ENCODE peak calls at places on chromosomes 5 and 9, in four cellular contexts. Q is stomach, V is body of pancreas, E is tibial artery. D is an unnamed sample.

GRCh38 chr9:126513159-126514036 is 100.3 kb upstream of the LMX1B start:
- DNase-seq in E (peak), Q (no peak), V (no peak), D (no peak)

GRCh38 chr5:178387856-178388190 is 155.2 kb upstream of the PHYKPL start:
- DNase-seq in E (peak), V (no peak), Q (peak), D (no peak)

GRCh38 chr5:168943999-168944398 is 356.9 kb downstream of the SLIT3 start:
- DNase-seq in E (no peak), Q (no peak), V (no peak), D (no peak)

GRCh38 chr5:179330186-179330900 is 14.9 kb downstream of the ADAMTS2 start:
- DNase-seq in V (no peak), E (no peak), Q (no peak), D (no peak)

GRCh38 chr9:113302792-113303418 is at the start of gene RNF183:
- DNase-seq in Q (peak), E (no peak), V (no peak), D (no peak)

GRCh38 chr5:158406884-158407790 is 548.2 kb upstream of the CLINT1 start:
- DNase-seq in V (no peak), Q (no peak), E (no peak), D (no peak)

GRCh38 chr5:151805414-151806225 is 33.9 kb downstream of the G3BP1 start:
- DNase-seq in V (peak), Q (no peak), E (no peak), D (no peak)

GRCh38 chr9:15612962-15613361 is 60.1 kb downstream of the CCDC171 start:
- DNase-seq in E (no peak), Q (no peak), V (no peak), D (no peak)

GRCh38 chr5:74919487-74919886 is 53.3 kb upstream of the FAM169A start:
- DNase-seq in V (peak), Q (no peak), E (no peak), D (peak)

GRCh38 chr9:134738869-134739659 is 97.5 kb downstream of the COL5A1 start:
- DNase-seq in Q (peak), E (peak), V (peak), D (peak)

GRCh38 chr9:70995511-70995910 is 125.9 kb downstream of the TRPM3 start:
- DNase-seq in E (no peak), V (no peak), Q (no peak), D (no peak)

GRCh38 chr5:86030753-86031152 is 587.0 kb upstream of the COX7C start:
- DNase-seq in V (no peak), E (no peak), Q (no peak), D (no peak)

GRCh38 chr5:109688647-109688998 is 1.1 kb upstream of the MAN2A1 start:
- DNase-seq in V (peak), Q (no peak), E (no peak), D (no peak)

GRCh38 chr9:35193762-35194161 is 32.0 kb downstream of the UNC13B start:
- DNase-seq in E (no peak), Q (no peak), V (no peak), D (no peak)
- TF ChIP-seq CTCF in E (no peak), Q (no peak), V (no peak), D (no peak)

GRCh38 chr5:7882926-7883325 is 14.0 kb downstream of the MTRR start:
- DNase-seq in V (no peak), E (no peak), Q (no peak), D (no peak)

GRCh38 chr5:7881091-7881490 is 12.1 kb downstream of the MTRR start:
- DNase-seq in V (no peak), Q (no peak), E (no peak), D (no peak)

GRCh38 chr5:7881816-7882215 is 12.9 kb downstream of the MTRR start:
- DNase-seq in Q (no peak), V (no peak), E (no peak), D (no peak)

GRCh38 chr5:7884491-7885273 is 15.7 kb downstream of the MTRR start:
- DNase-seq in Q (no peak), V (no peak), E (no peak), D (no peak)

DNA sequence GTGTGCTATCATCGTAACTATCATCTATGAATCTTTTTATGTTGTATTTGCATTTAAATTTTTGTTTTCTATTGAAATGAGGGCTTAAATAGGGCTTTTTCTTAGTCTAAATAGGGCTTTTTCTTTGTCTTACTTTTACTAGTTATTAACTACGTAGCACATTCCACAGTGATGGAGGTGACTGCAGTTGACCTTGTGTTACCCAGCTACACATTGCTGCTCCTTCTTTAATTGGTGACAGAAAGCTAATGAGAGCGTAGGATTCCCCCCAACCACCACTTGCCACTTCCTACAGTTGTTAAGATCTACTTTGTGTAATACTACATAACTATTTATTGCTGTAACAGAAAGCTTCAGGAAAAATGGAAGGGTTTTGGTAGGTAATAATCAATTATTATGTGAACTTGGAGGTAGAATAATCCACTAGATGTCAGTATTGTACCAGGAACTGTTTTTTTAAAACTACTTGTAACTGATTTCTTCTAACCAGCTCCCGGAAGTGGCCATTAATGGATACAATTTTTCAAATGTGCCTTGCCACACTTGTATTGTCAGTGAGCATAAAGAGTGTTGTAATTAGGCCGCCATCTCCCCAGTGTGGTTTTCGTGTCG is 18.0 kb downstream of the MTRR start:
- DNase-seq in V (no peak), Q (no peak), E (no peak), D (no peak)
- TF ChIP-seq CTCF in V (peak), Q (no peak), E (peak), D (peak)

GRCh38 chr9:35859310-35859994 is 10.7 kb downstream of the OR13J1 start:
- DNase-seq in E (no peak), V (peak), Q (peak), D (no peak)
- TF ChIP-seq CTCF in E (no peak), V (no peak), Q (no peak), D (no peak)

GRCh38 chr5:73299665-73300435 is 126.9 kb downstream of the TMEM174 start:
- DNase-seq in E (no peak), V (no peak), Q (no peak), D (no peak)

GRCh38 chr5:73297430-73297829 is 124.4 kb downstream of the TMEM174 start:
- DNase-seq in E (no peak), V (no peak), Q (no peak), D (no peak)

GRCh38 chr5:73298251-73299016 is 125.4 kb downstream of the TMEM174 start:
- DNase-seq in E (no peak), V (no peak), Q (no peak), D (no peak)

GRCh38 chr5:73300520-73301207 is 127.7 kb downstream of the TMEM174 start:
- DNase-seq in V (no peak), E (no peak), Q (no peak), D (no peak)

GRCh38 chr5:73299017-73299630 is 126.1 kb downstream of the TMEM174 start:
- DNase-seq in E (no peak), V (no peak), Q (no peak), D (peak)
- TF ChIP-seq CTCF in E (peak), V (peak), Q (no peak), D (no peak)

GRCh38 chr5:143016777-143017374 is 246.7 kb downstream of the ARHGAP26 start:
- DNase-seq in V (peak), E (no peak), Q (no peak), D (no peak)
- TF ChIP-seq CTCF in V (no peak), E (peak), Q (no peak), D (peak)

GRCh38 chr5:123178693-123179092 is 89.7 kb downstream of the PRDM6 start:
- DNase-seq in Q (no peak), V (no peak), E (no peak), D (no peak)
- TF ChIP-seq CTCF in Q (no peak), V (no peak), E (no peak), D (no peak)

DNA sequence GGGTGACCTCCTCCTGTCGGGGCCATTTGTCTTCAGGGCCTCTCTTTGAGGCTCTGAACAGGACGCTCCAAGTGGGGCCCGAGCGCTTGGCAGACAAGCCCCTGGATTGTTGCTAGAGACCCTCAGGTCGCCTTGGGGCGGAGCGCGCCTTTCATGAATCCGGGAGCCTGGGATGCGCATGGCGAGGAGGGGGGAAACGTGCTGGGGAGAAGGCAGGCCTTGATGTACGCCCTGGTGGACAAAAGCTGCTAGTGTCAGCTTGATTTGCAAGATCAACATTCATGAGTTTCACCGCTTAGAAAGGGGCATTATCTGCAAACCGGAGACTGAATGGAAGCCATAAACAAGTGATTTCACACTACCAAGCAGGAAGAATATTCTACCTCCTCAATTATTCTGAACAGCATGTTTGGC is 226.3 kb downstream of the SMARCA2 start:
- DNase-seq in E (no peak), Q (no peak), V (peak), D (no peak)
- TF ChIP-seq CTCF in E (no peak), Q (peak), V (no peak), D (no peak)

GRCh38 chr5:149863830-149864229 is 80.8 kb downstream of the PDE6A start:
- DNase-seq in Q (no peak), E (no peak), V (no peak), D (no peak)
- TF ChIP-seq CTCF in Q (no peak), E (no peak), V (no peak), D (no peak)

GRCh38 chr5:39759696-39760095 is 334.9 kb upstream of the DAB2 start:
- DNase-seq in E (no peak), V (no peak), Q (no peak), D (no peak)

GRCh38 chr5:39755452-39755851 is 330.7 kb upstream of the DAB2 start:
- DNase-seq in V (no peak), Q (no peak), E (no peak), D (no peak)

GRCh38 chr5:39758426-39758825 is 333.6 kb upstream of the DAB2 start:
- DNase-seq in Q (no peak), V (no peak), E (no peak), D (no peak)

GRCh38 chr5:39757121-39757520 is 332.3 kb upstream of the DAB2 start:
- DNase-seq in E (no peak), V (no peak), Q (no peak), D (no peak)

GRCh38 chr5:39755986-39756385 is 331.2 kb upstream of the DAB2 start:
- DNase-seq in V (peak), E (no peak), Q (no peak), D (no peak)
- TF ChIP-seq CTCF in V (no peak), E (no peak), Q (no peak), D (no peak)

D was measured in D721Med.